ENCODE peak calls at places on chromosome 2, in eight cellular contexts. H, P, C, F, X, K, U and V are unnamed samples.

GRCh38 chr2:120964819-120965218 is 229.2 kb downstream of the GLI2 start:
- DNase-seq in H (no peak), K (no peak), U (no peak), C (no peak), F (no peak), P (no peak), X (peak; percentile 35), V (peak; percentile 40)

GRCh38 chr2:127526940-127527804 is 883 bp upstream of the IWS1 start:
- DNase-seq in X (no peak), U (no peak), P (no peak), C (no peak), H (no peak), K (no peak), F (no peak), V (no peak)

GRCh38 chr2:54859997-54860701 is 136.7 kb downstream of the EML6 start:
- DNase-seq in H (no peak), K (peak; percentile 81), C (no peak), U (no peak), F (no peak), P (no peak), X (peak; percentile 82), V (peak; percentile 60)

GRCh38 chr2:26477911-26478253 is at the start of gene OTOF:
- DNase-seq in K (no peak), U (no peak), C (no peak), H (no peak), F (peak; percentile 30), P (no peak), X (peak; percentile 73), V (peak; percentile 79)

GRCh38 chr2:44825702-44826101 is 115.8 kb upstream of the SIX3 start:
- DNase-seq in U (no peak), K (no peak), X (no peak), C (no peak), H (no peak), F (no peak), P (no peak), V (no peak)

GRCh38 chr2:101151141-101151858 is at the start of gene TBC1D8:
- DNase-seq in F (peak; percentile 75), K (no peak), X (peak; percentile 71), P (peak; percentile 94), C (peak; percentile 85), H (peak; percentile 90), U (peak; percentile 74), V (peak; percentile 93)

GRCh38 chr2:233654501-233654900 is 17.2 kb upstream of the UGT1A9 start:
- DNase-seq in X (no peak), K (no peak), P (no peak), F (no peak), H (no peak), C (no peak), U (no peak), V (no peak)

GRCh38 chr2:128714861-128715312 is 396.2 kb upstream of the HS6ST1 start:
- DNase-seq in P (peak; percentile 54), C (no peak), X (no peak), H (no peak), U (peak; percentile 10), K (no peak), F (no peak), V (no peak)

GRCh38 chr2:174836345-174836999 is 72.2 kb upstream of the CHRNA1 start:
- DNase-seq in P (no peak), K (peak; percentile 86), F (peak; percentile 80), U (no peak), X (peak; percentile 95), H (no peak), C (no peak), V (peak; percentile 97)

GRCh38 chr2:100726866-100727265 is 93.1 kb upstream of the NPAS2 start:
- DNase-seq in C (no peak), X (no peak), H (no peak), P (no peak), U (no peak), K (no peak), F (no peak), V (no peak)

GRCh38 chr2:142131016-142131714 is at the start of gene LRP1B:
- DNase-seq in F (peak; percentile 45), U (no peak), X (peak; percentile 15), P (no peak), H (peak; percentile 13), C (no peak), K (no peak), V (peak; percentile 20)

GRCh38 chr2:240604291-240604938 is 17.9 kb downstream of the CAPN10 start:
- DNase-seq in K (peak; percentile 19), U (peak; percentile 42), P (no peak), X (peak; percentile 16), H (peak; percentile 73), F (peak; percentile 70), C (no peak), V (peak; percentile 63)

GRCh38 chr2:9037176-9037575 is 33.7 kb upstream of the MBOAT2 start:
- DNase-seq in X (peak; percentile 59), P (no peak), H (no peak), K (no peak), F (no peak), C (no peak), U (no peak), V (no peak)

GRCh38 chr2:182636694-182637093 is 79.4 kb upstream of the DNAJC10 start:
- DNase-seq in F (no peak), P (no peak), C (no peak), K (no peak), U (no peak), H (no peak), X (no peak), V (no peak)

GRCh38 chr2:1437537-1437936 is 24.3 kb downstream of the TPO start:
- DNase-seq in P (no peak), H (no peak), U (no peak), K (no peak), F (no peak), X (no peak), C (no peak), V (no peak)

GRCh38 chr2:132038179-132038882 is 123.4 kb downstream of the ANKRD30BL start:
- DNase-seq in X (no peak), P (no peak), K (no peak), H (no peak), F (no peak), U (no peak), C (no peak), V (no peak)

GRCh38 chr2:233075966-233076339 is 15.8 kb downstream of the INPP5D start:
- DNase-seq in K (no peak), F (peak; percentile 17), U (no peak), C (peak; percentile 5), H (no peak), X (no peak), P (peak; percentile 24), V (no peak)

GRCh38 chr2:28649481-28650260 is 102.0 kb upstream of the PPP1CB start:
- DNase-seq in C (no peak), X (no peak), F (peak; percentile 40), P (peak; percentile 72), U (no peak), K (no peak), H (no peak), V (peak; percentile 77)

GRCh38 chr2:2648094-2648493 is 317.0 kb upstream of the MYT1L start:
- DNase-seq in F (no peak), P (no peak), U (no peak), C (no peak), K (no peak), H (no peak), X (no peak), V (no peak)

GRCh38 chr2:95334916-95335641 is 37.9 kb downstream of the KCNIP3 start:
- DNase-seq in C (no peak), U (no peak), K (no peak), P (no peak), H (no peak), X (peak; percentile 92), F (no peak), V (peak; percentile 67)

GRCh38 chr2:13533524-13533922 is 816.8 kb downstream of the TRIB2 start:
- DNase-seq in X (no peak), K (no peak), H (no peak), P (no peak), F (no peak), C (no peak), U (no peak), V (no peak)

GRCh38 chr2:70360661-70361316 is 58.9 kb upstream of the FAM136A start:
- DNase-seq in H (no peak), X (no peak), K (no peak), P (no peak), C (no peak), U (no peak), F (no peak), V (no peak)

GRCh38 chr2:43226558-43226954 is at the start of gene ZFP36L2:
- DNase-seq in X (peak; percentile 96), F (peak; percentile 91), H (peak; percentile 96), U (peak; percentile 93), C (peak; percentile 95), K (no peak), P (peak; percentile 97), V (peak; percentile 99)
- H3K4me3 ChIP-seq in X (peak within 1 kb of the TSS; percentile 80), F (peak within 1 kb of the TSS; percentile 93), H (peak within 1 kb of the TSS; percentile 69), U (peak within 1 kb of the TSS; percentile 93), C (peak within 1 kb of the TSS; percentile 91), K (peak within 1 kb of the TSS; percentile 82), P (peak within 1 kb of the TSS; percentile 94), V (peak within 1 kb of the TSS; percentile 92)

DNA sequence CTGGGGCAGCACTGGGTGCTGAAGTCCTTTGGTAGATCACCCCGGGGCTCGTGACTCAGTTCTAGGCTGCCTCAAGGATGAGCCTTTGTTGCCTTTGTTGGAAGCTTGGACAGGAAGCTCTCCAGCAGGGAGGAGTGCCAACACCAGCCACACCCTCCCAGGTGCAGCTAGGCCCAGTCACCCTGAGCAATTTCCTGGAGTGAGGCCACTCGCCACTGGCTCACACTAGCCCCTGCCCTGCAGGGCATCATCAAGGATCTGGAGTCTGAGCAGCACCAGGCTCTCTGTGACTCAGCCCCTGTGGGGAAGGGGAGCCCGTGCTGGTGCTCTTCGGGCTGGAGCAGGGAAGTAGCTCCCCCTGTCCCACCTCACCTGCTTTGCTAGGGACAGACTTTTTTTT is 6.7 kb upstream of the SDC1 start:
- DNase-seq in C (peak; percentile 91), K (peak; percentile 76), X (peak; percentile 8), F (peak; percentile 22), P (no peak), U (peak; percentile 53), H (no peak), V (peak; percentile 69)
- TF ChIP-seq CTCF in C (no peak), K (no peak), X (no peak), F (no peak), P (no peak), U (no peak), H (no peak), V (no peak)

DNA sequence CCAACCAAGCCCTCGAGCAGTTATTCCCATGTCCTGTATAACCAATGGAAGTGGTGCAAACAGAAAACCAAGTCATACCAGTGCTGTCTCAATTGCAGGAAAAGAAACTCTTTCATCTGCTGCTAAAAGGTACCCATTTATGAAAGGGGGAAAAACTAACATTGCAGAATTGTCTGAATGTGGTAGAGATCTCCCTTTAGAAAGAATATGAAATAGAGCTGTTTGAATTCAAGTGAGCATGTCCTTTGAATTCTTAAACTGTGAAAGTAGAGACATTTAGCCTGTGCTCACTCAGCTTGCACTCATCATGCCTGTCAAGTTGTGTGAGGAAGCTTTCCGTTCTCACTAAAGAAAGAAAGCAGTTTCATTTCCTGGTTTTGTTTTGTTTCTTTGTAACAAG is 87.3 kb downstream of the EML4 start:
- DNase-seq in K (no peak), F (peak; percentile 63), C (no peak), X (no peak), P (no peak), U (no peak), H (no peak), V (no peak)
- H3K4me3 ChIP-seq in K (no peak overlapping the region), F (no peak overlapping the region), C (no peak overlapping the region), X (no peak overlapping the region), P (no peak overlapping the region), U (no peak overlapping the region), H (no peak overlapping the region), V (no peak overlapping the region)

DNA sequence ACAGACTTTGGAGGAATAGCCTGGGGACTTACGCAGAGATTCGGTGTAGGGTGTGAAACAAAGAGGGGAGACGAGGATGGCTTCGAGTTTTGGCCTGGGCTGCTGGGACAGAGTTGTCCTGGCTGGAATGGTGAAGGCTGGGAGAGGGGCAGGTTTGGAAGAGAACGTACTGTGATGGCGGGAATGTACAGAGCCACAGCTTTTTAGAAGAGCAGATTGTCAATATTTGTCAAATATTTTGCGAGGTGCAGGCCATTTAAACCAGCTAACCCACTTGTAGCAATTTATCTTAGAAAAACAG is 14.4 kb upstream of the ITM2C start:
- DNase-seq in X (no peak), H (no peak), F (no peak), P (no peak), U (no peak), K (no peak), C (no peak), V (no peak)
- TF ChIP-seq CTCF in X (no peak), H (no peak), F (no peak), P (no peak), U (no peak), K (no peak), C (no peak), V (no peak)